ENCODE peak calls at places on chromosomes 1 and 21, in four cellular contexts. F is K562, B is HepG2, U is H1. J is an unnamed sample.

GRCh38 chr1:201311356-201312011 is 28.2 kb downstream of the PKP1 start:
- DNase-seq in U (no peak), F (no peak), B (no peak), J (no peak)

GRCh38 chr1:204583909-204584632 is 67.9 kb downstream of the MDM4 start:
- DNase-seq in B (no peak), F (no peak), U (no peak), J (no peak)

GRCh38 chr1:118841521-118841920 is 146.6 kb downstream of the TBX15 start:
- DNase-seq in B (no peak), U (no peak), F (no peak), J (no peak)

GRCh38 chr1:84930831-84931230 is 37.8 kb upstream of the LPAR3 start:
- DNase-seq in U (no peak), F (no peak), B (no peak), J (no peak)

GRCh38 chr1:210467440-210468040 is 138.8 kb downstream of the HHAT start:
- DNase-seq in B (no peak), F (no peak), U (no peak), J (no peak)

GRCh38 chr1:243474906-243475305 is 219.1 kb downstream of the SDCCAG8 start:
- DNase-seq in U (no peak), F (no peak), B (no peak), J (no peak)

GRCh38 chr1:244013100-244013499 is 38.0 kb upstream of the ZBTB18 start:
- DNase-seq in U (no peak), B (no peak), F (no peak), J (no peak)

GRCh38 chr21:46229133-46229922 is 754 bp upstream of the LSS start:
- DNase-seq in B (peak), U (peak), F (peak), J (no peak)

GRCh38 chr1:183029591-183030000 is 6.4 kb downstream of the LAMC1 start:
- DNase-seq in F (no peak), B (peak), U (no peak), J (no peak)

GRCh38 chr1:184033711-184034167 is 3.8 kb downstream of the COLGALT2 start:
- DNase-seq in U (no peak), F (no peak), B (no peak), J (no peak)

GRCh38 chr21:45787371-45787770 is 143.8 kb downstream of the PCBP3 start:
- DNase-seq in U (no peak), F (no peak), B (no peak), J (no peak)

GRCh38 chr1:75334876-75335275 is 200.7 kb downstream of the LHX8 start:
- DNase-seq in U (no peak), F (no peak), B (no peak), J (no peak)

GRCh38 chr1:234689236-234689635 is 79.3 kb upstream of the IRF2BP2 start:
- DNase-seq in U (no peak), B (no peak), F (no peak), J (no peak)

GRCh38 chr1:202192770-202193613 is 607 bp upstream of the LGR6 start:
- DNase-seq in F (peak), U (no peak), B (peak), J (peak)

DNA sequence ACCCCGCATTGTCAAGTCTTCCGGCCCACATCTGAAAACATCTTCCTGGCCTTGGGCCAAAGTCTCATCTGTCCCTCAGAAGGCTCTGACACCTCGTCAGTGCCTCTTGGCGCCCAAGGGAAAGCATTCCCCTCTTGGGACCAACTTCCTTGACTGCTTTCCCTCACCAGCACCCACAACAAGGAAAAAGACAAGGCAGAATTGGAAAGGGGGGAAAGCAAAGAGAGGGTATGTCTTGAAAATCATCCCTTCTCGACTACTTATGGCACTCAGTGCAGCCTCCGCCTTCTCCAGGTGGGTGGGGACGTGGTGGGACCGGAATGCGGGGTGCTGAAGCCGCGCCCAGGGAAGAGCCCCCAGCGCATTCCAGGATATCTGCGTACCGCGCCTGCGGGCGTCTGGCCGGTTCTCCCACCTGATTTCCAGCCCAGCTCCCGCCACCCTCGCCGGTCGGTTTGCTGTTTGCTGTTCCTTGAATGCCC is 554 bp upstream of the SLC39A1 start:
- DNase-seq in U (no peak), F (peak), B (peak), J (peak)
- TF ChIP-seq RNF2 in U (no peak), F (no peak), B (no peak), J (no peak)

GRCh38 chr21:38388219-38388618 is 110.1 kb downstream of the ERG start:
- DNase-seq in U (no peak), F (no peak), B (no peak), J (no peak)
- TF ChIP-seq RNF2 in U (no peak), F (no peak), B (no peak), J (no peak)

DNA sequence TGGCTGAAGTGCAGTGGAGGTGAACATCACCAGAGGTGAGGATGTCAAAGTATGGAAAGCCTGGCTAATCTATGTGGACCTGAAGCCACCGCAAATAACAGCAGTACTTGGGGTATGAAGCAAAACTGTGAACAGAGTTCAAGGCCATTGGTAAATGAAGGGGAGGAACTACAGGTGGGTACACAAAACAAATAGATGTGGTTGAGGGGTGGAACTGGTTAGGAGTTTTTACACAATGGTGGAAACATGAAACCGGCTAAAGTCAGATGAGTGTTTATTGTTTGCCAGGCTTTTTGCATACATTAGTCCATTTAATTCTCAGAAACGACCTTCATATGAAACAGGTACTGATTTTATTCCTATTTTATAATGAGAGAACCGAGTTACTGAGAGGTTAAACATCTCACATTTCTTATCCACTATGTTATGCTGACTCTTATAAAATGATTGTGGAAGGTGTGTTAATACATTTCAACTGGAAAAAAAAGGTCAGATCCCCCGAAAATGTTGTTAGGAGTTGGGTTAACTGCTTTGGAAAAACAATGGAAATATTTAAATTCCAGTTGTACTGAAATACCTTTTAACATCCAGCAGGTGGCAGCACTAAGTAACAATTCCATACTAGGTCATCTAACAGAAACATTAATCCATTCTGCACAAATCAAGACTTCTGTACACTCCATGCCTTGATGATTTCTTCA is 44.3 kb upstream of the GTF2B start:
- DNase-seq in B (peak), U (no peak), F (peak), J (peak)
- TF ChIP-seq RNF2 in B (no peak), U (no peak), F (no peak), J (no peak)

GRCh38 chr1:66402194-66402593 is 131.8 kb upstream of the SGIP1 start:
- DNase-seq in U (no peak), F (no peak), B (no peak), J (no peak)
- TF ChIP-seq RNF2 in U (no peak), F (no peak), B (no peak), J (no peak)

DNA sequence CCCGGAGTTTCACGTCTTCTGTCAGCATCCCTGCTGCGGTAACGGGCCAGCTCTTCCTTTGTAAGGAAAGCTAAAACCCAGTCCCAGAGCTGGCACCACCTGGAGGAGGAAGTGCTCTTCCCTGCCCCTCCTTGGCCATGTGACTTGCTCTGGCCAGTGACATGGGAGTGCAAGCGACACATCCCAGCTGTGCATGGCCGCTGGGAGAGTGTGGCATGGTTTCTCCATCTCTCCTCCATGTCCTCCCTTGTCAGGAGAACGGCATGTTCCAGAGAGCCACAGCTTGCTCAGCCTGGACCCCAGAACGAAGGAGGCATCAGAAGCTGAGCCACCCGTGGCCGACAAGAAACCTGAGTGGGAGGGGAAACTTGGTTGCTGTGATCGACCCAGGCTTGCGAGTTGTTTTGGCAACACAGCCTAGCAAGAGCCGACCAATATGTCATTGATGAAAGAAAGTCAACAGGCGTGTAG is 2.7 kb upstream of the PRXL2B start:
- DNase-seq in F (no peak), U (no peak), B (no peak), J (peak)
- TF ChIP-seq RNF2 in F (no peak), U (no peak), B (no peak), J (no peak)

GRCh38 chr1:12147116-12147753 is 19.6 kb upstream of the TNFRSF1B start:
- DNase-seq in U (no peak), B (no peak), F (no peak), J (no peak)
- TF ChIP-seq RNF2 in U (no peak), B (no peak), F (no peak), J (no peak)

GRCh38 chr21:37338671-37339526 is 27.7 kb upstream of the DYRK1A start:
- DNase-seq in F (peak), B (peak), U (no peak), J (peak)
- TF ChIP-seq RNF2 in F (no peak), B (peak), U (no peak), J (no peak)

GRCh38 chr1:207049974-207050391 is 1.0 kb downstream of the YOD1 start:
- DNase-seq in B (peak), F (peak), U (no peak), J (peak)
- TF ChIP-seq RNF2 in B (no peak), F (no peak), U (no peak), J (no peak)

GRCh38 chr1:240139511-240139910 is 47.8 kb downstream of the FMN2 start:
- DNase-seq in U (no peak), B (no peak), F (no peak), J (no peak)

GRCh38 chr1:240148333-240148732 is 56.6 kb downstream of the FMN2 start:
- DNase-seq in B (no peak), U (no peak), F (no peak), J (no peak)

GRCh38 chr1:240149488-240150094 is 57.9 kb downstream of the FMN2 start:
- DNase-seq in U (no peak), B (peak), F (peak), J (peak)

GRCh38 chr1:240145120-240145519 is 53.4 kb downstream of the FMN2 start:
- DNase-seq in F (no peak), U (no peak), B (no peak), J (no peak)
- TF ChIP-seq RNF2 in F (no peak), U (no peak), B (no peak), J (no peak)

J was measured in A549.